ENCODE peak calls at places on chromosomes 6 and 20, in six cellular contexts. C is GOT3; A is stimulated activated CD4-positive, alpha-beta T cell treated with anti-CD3 and anti-CD28 coated beads, Interleukin-2, amount 100 ng/mL, for 48 hours; G is psoas muscle; W is GM20000; V is activated gamma-delta T cell treated with Interleukin-2 at 50 U/mL for 16 hours. U is an unnamed sample.

GRCh38 chr6:168884646-168885086 is 369.0 kb downstream of the THBS2 start:
- DNase-seq in C (peak; percentile 46), A (peak; percentile 88), G (peak; percentile 83), W (peak; percentile 76), V (peak; percentile 79), U (peak; percentile 26)

GRCh38 chr20:57409672-57410397 is 18.6 kb downstream of the RBM38 start:
- DNase-seq in C (no peak), A (no peak), G (peak; percentile 49), W (no peak), V (no peak), U (no peak)

GRCh38 chr6:43455034-43455747 is at the start of gene DLK2:
- DNase-seq in C (no peak), A (peak; percentile 11), G (no peak), W (peak; percentile 80), V (no peak), U (no peak)

GRCh38 chr6:147390909-147391536 is 117.5 kb upstream of the SAMD5 start:
- DNase-seq in C (no peak), A (no peak), G (no peak), W (no peak), V (no peak), U (peak; percentile 53)

GRCh38 chr20:23166563-23166962 is 80.4 kb upstream of the CD93 start:
- DNase-seq in C (no peak), A (no peak), G (no peak), W (no peak), V (no peak), U (no peak)

GRCh38 chr6:1136415-1136774 is 175.5 kb upstream of the FOXQ1 start:
- DNase-seq in C (no peak), A (no peak), G (no peak), W (no peak), V (no peak), U (no peak)

GRCh38 chr6:11718031-11718430 is 60.6 kb downstream of the ADTRP start:
- DNase-seq in C (no peak), A (no peak), G (no peak), W (no peak), V (no peak), U (no peak)

GRCh38 chr20:46088409-46089075 is 1.2 kb downstream of the NCOA5 start:
- DNase-seq in C (no peak), A (no peak), G (no peak), W (no peak), V (no peak), U (peak; percentile 8)

GRCh38 chr20:36132802-36133211 is 21.7 kb upstream of the EPB41L1 start:
- DNase-seq in C (no peak), A (no peak), G (no peak), W (no peak), V (no peak), U (no peak)

GRCh38 chr20:11716239-11716944 is 201.3 kb upstream of the BTBD3 start:
- DNase-seq in C (no peak), A (no peak), G (no peak), W (no peak), V (no peak), U (peak; percentile 22)